ENCODE peak calls at places on chromosome 12, in nine cellular contexts. P is PC-3, I is transverse colon, N is AG09309, E is uterus, S is foreskin fibroblast, X is cardiac fibroblast, Q is RWPE2, R is adrenal gland. L is an unnamed sample.

GRCh38 chr12:23186950-23187349 is 562.0 kb downstream of the ETNK1 start:
- DNase-seq in P (no peak), X (no peak), Q (no peak), N (no peak), E (no peak), S (no peak), R (no peak), I (no peak), L (no peak)

GRCh38 chr12:110861729-110862128 is 14.9 kb downstream of the CCDC63 start:
- DNase-seq in P (no peak), I (no peak), E (no peak), Q (no peak), X (no peak), S (no peak), R (no peak), N (no peak), L (no peak)

GRCh38 chr12:62726471-62726980 is 208.4 kb downstream of the PPM1H start:
- DNase-seq in E (no peak), R (no peak), Q (no peak), X (peak), P (no peak), N (no peak), S (peak), I (no peak), L (no peak)

GRCh38 chr12:32502693-32503510 is 103.5 kb downstream of the FGD4 start:
- DNase-seq in N (peak), P (no peak), X (peak), S (peak), E (no peak), I (no peak), R (peak), Q (no peak), L (peak)

GRCh38 chr12:3816266-3816665 is 56.9 kb downstream of the PARP11 start:
- DNase-seq in N (no peak), E (no peak), S (peak), X (no peak), I (no peak), P (no peak), Q (no peak), R (no peak), L (no peak)

GRCh38 chr12:82383930-82384513 is 25.7 kb downstream of the METTL25 start:
- DNase-seq in Q (no peak), E (no peak), N (no peak), X (peak), I (no peak), R (no peak), S (peak), P (peak), L (peak)

GRCh38 chr12:50505945-50506344 is 1.2 kb downstream of the DIP2B start:
- DNase-seq in N (no peak), X (peak), S (peak), Q (no peak), R (peak), P (peak), I (peak), E (no peak), L (peak)

GRCh38 chr12:2113080-2113479 is 60.3 kb downstream of the CACNA1C start:
- DNase-seq in R (no peak), E (no peak), N (no peak), I (no peak), X (no peak), Q (no peak), S (no peak), P (no peak), L (no peak)

GRCh38 chr12:67798763-67799162 is 150.2 kb downstream of the DYRK2 start:
- DNase-seq in E (no peak), S (no peak), R (no peak), P (peak), X (no peak), Q (no peak), N (no peak), I (no peak), L (no peak)

GRCh38 chr12:868722-869121 is 80.8 kb downstream of the RAD52 start:
- DNase-seq in S (no peak), X (no peak), P (no peak), Q (no peak), E (no peak), I (no peak), R (no peak), N (no peak), L (no peak)

GRCh38 chr12:95054206-95054605 is 19.2 kb downstream of the NR2C1 start:
- DNase-seq in P (no peak), Q (no peak), N (no peak), X (no peak), R (peak), S (no peak), E (no peak), I (no peak), L (no peak)

DNA sequence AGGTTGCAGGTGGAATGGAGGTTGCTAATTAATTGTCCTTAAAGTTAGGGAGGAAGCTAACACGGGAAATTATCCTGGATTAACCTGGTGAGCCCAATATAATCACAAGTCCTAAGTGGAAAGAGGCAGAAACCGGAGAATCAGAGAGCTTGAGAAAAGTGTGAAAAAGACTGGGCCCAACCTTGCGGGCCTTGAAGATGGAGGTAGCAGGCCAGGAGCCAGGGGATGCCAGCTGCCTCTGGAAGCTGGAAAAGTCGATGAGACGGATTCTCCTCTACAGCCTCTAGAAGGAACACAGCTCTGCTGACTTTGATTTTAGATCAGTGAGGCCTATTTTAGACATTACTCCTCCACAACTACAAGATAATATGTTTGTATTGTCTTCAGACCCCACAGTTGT is 2.1 kb downstream of the SDR9C7 start:
- DNase-seq in N (no peak), E (no peak), Q (no peak), I (no peak), S (no peak), X (no peak), R (no peak), P (no peak), L (no peak)
- H3K4me3 ChIP-seq in N (no peak), E (no peak), Q (no peak), I (no peak), S (no peak), X (no peak), R (no peak), P (no peak), L (no peak)

DNA sequence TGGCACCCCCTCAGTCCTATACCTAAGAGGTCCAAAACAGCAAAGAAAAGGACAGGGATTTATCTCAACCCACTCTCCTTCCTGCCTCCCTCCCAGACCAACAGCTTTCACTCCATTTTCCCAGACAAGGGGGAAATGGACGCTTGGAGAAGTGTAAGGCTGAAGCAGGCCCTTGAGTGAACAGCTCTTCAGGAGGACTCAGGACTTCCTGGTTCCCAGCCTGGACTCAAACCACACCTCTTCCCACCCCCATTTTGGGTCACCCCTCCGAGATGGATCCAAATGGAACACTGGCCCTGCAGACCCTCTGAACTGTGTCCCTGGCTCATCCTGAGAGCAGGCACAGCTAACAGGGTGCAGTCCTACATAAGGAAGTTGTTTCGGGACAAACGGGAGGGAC is 2.7 kb downstream of the KMT2D start:
- DNase-seq in Q (no peak), N (no peak), X (no peak), E (no peak), R (no peak), I (no peak), P (no peak), S (peak), L (no peak)
- H3K4me3 ChIP-seq in Q (peak), N (peak), X (peak), E (peak), R (peak), I (peak), P (peak), S (peak), L (peak)

GRCh38 chr12:69948874-69949273 is 123.8 kb downstream of the MYRFL start:
- DNase-seq in N (no peak), S (no peak), I (no peak), Q (no peak), E (no peak), R (no peak), X (no peak), P (no peak), L (no peak)

GRCh38 chr12:69949324-69949723 is 124.3 kb downstream of the MYRFL start:
- DNase-seq in I (no peak), X (no peak), S (no peak), Q (no peak), P (no peak), R (no peak), N (no peak), E (no peak), L (no peak)

GRCh38 chr12:69951108-69951507 is 126.1 kb downstream of the MYRFL start:
- DNase-seq in P (no peak), I (no peak), S (no peak), E (no peak), Q (no peak), N (no peak), R (no peak), X (no peak), L (no peak)

GRCh38 chr12:69947922-69948321 is 122.9 kb downstream of the MYRFL start:
- DNase-seq in I (no peak), P (no peak), N (no peak), E (no peak), X (no peak), R (no peak), S (no peak), Q (no peak), L (peak)

DNA sequence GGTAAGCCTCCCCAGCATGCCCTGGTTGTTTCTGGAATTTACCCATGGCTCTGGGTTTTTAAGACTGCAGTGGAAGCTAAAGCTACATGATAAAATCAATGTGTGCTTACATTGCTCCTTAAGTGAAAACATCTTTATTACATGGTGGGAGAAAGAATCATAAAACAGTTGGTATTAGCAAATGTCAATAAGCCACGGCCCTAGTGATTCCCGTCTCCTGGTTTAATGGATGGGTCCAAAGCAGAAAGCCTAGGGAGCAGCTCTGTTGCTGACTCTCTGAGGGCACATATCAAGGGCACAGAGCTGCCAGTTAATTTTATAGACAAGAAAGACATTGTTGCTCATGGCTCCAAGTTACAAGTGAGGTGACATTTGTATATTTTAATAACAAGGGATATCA is 127.9 kb downstream of the MYRFL start:
- DNase-seq in N (no peak), X (no peak), I (no peak), R (no peak), E (no peak), P (no peak), Q (no peak), S (no peak), L (no peak)
- H3K4me3 ChIP-seq in N (no peak), X (no peak), I (no peak), R (no peak), E (no peak), P (no peak), Q (no peak), S (no peak), L (no peak)

DNA sequence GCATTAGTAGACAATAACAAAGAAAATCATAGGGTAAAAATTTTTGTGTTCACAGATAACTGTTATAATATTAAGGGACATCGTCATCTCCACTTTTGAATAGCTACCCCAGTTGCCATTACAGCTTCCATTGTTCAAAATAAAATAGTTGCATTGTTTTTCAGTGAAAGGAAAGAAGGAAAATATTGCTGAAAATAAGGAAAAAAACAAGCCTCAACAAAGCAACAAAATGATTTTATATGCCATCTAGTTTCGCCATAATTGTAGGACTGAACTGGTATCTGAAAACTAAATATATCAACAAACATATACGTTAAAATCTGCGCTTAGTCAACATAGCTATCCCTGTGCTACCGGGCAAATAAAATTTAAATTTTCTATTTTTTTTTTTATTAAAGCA is 3.3 kb downstream of the CDK17 start:
- DNase-seq in R (no peak), E (no peak), I (no peak), S (no peak), X (no peak), N (no peak), P (no peak), Q (no peak), L (no peak)
- H3K4me3 ChIP-seq in R (no peak), E (no peak), I (no peak), S (peak), X (peak), N (no peak), P (peak), Q (peak), L (no peak)

GRCh38 chr12:8446642-8447547 is 8.9 kb upstream of the CLEC6A start:
- DNase-seq in Q (no peak), R (no peak), N (no peak), X (no peak), I (no peak), P (no peak), S (no peak), E (no peak), L (no peak)

GRCh38 chr12:8445731-8446130 is 10.0 kb upstream of the CLEC6A start:
- DNase-seq in X (no peak), N (no peak), E (no peak), S (no peak), Q (no peak), R (no peak), I (no peak), P (no peak), L (no peak)

GRCh38 chr12:8452976-8453616 is 2.7 kb upstream of the CLEC6A start:
- DNase-seq in R (peak), P (no peak), E (no peak), N (no peak), X (no peak), S (no peak), Q (no peak), I (no peak), L (no peak)

GRCh38 chr12:8452036-8452435 is 3.7 kb upstream of the CLEC6A start:
- DNase-seq in S (no peak), R (no peak), P (no peak), N (no peak), X (no peak), Q (no peak), I (no peak), E (no peak), L (no peak)

GRCh38 chr12:8449293-8449944 is 6.3 kb upstream of the CLEC6A start:
- DNase-seq in X (no peak), S (no peak), R (no peak), E (no peak), P (no peak), Q (no peak), I (no peak), N (no peak), L (no peak)
- H3K4me3 ChIP-seq in X (no peak), S (no peak), R (no peak), E (no peak), P (no peak), Q (no peak), I (no peak), N (no peak), L (no peak)

GRCh38 chr12:69330475-69331473 is 17.4 kb upstream of the LYZ start:
- DNase-seq in R (peak), X (no peak), I (peak), E (no peak), Q (no peak), P (peak), S (peak), N (no peak), L (no peak)

GRCh38 chr12:69332815-69333358 is 15.3 kb upstream of the LYZ start:
- DNase-seq in N (no peak), E (no peak), P (no peak), S (no peak), I (no peak), Q (no peak), X (no peak), R (no peak), L (no peak)

GRCh38 chr12:69331846-69332684 is 16.1 kb upstream of the LYZ start:
- DNase-seq in I (no peak), Q (no peak), E (no peak), N (no peak), S (no peak), X (no peak), P (no peak), R (no peak), L (no peak)

GRCh38 chr12:69331482-69331845 is 16.7 kb upstream of the LYZ start:
- DNase-seq in N (no peak), Q (no peak), X (no peak), S (peak), E (no peak), I (peak), R (no peak), P (no peak), L (no peak)

GRCh38 chr12:69329669-69330428 is 18.3 kb upstream of the LYZ start:
- DNase-seq in X (no peak), I (no peak), P (peak), Q (no peak), N (no peak), E (no peak), R (no peak), S (no peak), L (no peak)
- H3K4me3 ChIP-seq in X (no peak), I (no peak), P (peak), Q (no peak), N (no peak), E (no peak), R (no peak), S (no peak), L (no peak)

DNA sequence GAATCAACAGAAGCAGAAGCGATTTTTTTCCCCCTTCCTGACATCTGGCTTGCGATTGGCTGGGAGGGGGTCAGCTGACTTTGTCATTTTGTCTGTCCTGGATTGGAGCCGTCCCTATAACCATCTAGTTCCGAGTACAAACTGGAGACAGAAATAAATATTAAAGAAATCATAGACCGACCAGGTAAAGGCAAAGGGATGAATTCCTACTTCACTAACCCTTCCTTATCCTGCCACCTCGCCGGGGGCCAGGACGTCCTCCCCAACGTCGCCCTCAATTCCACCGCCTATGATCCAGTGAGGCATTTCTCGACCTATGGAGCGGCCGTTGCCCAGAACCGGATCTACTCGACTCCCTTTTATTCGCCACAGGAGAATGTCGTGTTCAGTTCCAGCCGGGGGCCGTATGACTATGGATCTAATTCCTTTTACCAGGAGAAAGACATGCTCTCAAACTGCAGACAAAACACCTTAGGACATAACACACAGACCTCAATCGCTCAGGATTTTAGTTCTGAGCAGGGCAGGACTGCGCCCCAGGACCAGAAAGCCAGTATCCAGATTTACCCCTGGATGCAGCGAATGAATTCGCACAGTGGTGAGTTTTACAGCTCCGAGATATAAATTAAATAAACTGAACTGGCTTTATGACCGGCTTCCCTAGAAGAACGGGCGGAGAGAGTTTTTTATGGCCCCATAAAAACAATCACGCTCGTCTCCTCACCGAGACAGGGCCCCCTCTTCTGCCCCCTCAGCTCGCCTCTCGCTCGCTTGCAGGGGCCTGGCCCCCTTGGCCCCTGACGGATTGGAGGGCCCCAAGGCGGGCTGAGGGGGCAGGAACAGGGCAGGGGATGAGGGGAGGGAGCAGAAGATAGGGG is at the start of gene HOXC6:
- DNase-seq in S (peak), E (no peak), Q (no peak), R (peak), N (no peak), X (peak), I (no peak), P (peak), L (no peak)
- H3K4me3 ChIP-seq in S (no peak), E (no peak), Q (peak), R (peak), N (no peak), X (no peak), I (no peak), P (peak), L (no peak)

DNA sequence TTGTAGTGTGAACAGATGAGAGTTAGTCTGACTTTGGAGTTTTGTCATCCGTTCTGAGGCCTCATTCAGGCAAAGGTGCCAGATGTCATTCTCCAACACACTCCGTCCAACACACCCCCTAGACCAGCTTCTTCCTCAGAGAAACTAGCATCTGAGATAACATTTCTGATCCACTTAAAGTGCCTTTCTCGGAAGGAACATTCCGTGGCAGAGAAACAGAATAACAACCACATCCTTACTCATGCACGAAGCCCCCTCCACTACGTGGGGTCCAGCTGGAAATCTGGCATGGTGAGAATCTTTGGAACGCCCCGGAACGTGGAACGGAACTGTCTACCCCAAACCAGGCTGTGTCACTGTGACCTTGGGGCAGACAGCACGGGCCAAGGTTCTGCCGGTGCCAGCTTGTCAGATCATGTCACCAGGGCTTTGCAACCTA is 17.0 kb upstream of the BCL7A start:
- DNase-seq in Q (no peak), N (no peak), X (no peak), R (no peak), I (no peak), E (no peak), S (peak), P (no peak), L (no peak)
- H3K4me3 ChIP-seq in Q (no peak), N (no peak), X (no peak), R (no peak), I (no peak), E (no peak), S (no peak), P (no peak), L (no peak)

GRCh38 chr12:109462868-109463692 is 14.0 kb downstream of the KCTD10 start:
- DNase-seq in P (peak), X (peak), R (peak), S (peak), N (peak), Q (no peak), E (peak), I (peak), L (peak)

GRCh38 chr12:109461049-109461845 is 15.9 kb downstream of the KCTD10 start:
- DNase-seq in I (peak), E (no peak), Q (no peak), N (no peak), R (peak), P (peak), S (peak), X (peak), L (no peak)

GRCh38 chr12:109464642-109465351 is 12.3 kb downstream of the KCTD10 start:
- DNase-seq in I (no peak), N (no peak), E (no peak), R (no peak), X (peak), P (no peak), Q (no peak), S (peak), L (peak)

GRCh38 chr12:109461846-109462766 is 15.0 kb downstream of the KCTD10 start:
- DNase-seq in P (peak), R (peak), I (peak), X (peak), S (peak), N (peak), Q (peak), E (peak), L (peak)

DNA sequence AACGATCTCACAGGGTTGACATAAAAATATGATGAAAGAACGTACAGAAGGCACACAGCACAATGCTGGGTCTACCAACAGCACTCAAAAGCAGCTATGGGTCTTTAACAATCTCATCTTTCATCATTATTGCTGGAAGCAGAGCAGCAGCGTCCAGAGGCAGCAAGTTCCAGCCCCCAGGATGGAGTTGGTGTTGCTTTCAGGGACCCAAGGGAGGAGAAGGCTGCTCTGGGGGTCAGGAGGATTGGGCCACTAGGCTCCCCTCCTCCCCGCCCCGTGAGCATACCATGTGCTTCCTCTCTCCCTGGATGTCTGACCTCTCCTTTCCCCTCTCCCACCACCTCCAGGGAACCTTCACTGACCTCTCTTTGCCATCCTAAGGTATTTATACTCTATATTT is 13.3 kb downstream of the KCTD10 start:
- DNase-seq in S (no peak), X (peak), N (no peak), I (no peak), Q (no peak), P (no peak), E (no peak), R (no peak), L (no peak)
- H3K4me3 ChIP-seq in S (peak), X (peak), N (no peak), I (no peak), Q (no peak), P (peak), E (no peak), R (no peak), L (peak)

L was measured in A673.